ENCODE peak calls at places on chromosomes 3 and 15, in ten cellular contexts. S is GM13976; A is colonic mucosa; N is CD4-positive, alpha-beta T cell; D is WTC11; C is activated B cell treated with CpG ODN at 0.5 μM for 24 hours; U is DND-41; K is ovary; R is dorsolateral prefrontal cortex; T is endothelial cell. W is an unnamed sample.

GRCh38 chr3:114420072-114420471 is 126.2 kb downstream of the TIGIT start:
- DNase-seq in S (no peak), A (no peak), N (no peak), D (no peak), C (no peak), U (no peak), K (no peak), R (no peak), T (no peak), W (no peak)

GRCh38 chr3:177459397-177459796 is 262.1 kb upstream of the TBL1XR1 start:
- DNase-seq in S (no peak), A (no peak), N (no peak), D (no peak), C (no peak), U (no peak), K (no peak), R (no peak), T (no peak), W (no peak)

GRCh38 chr3:48406443-48407431 is 23.1 kb downstream of the PLXNB1 start:
- DNase-seq in S (peak), A (peak), N (no peak), D (no peak), C (peak), U (peak), K (no peak), R (peak), T (peak), W (no peak)

GRCh38 chr15:32706704-32707103 is 11.1 kb upstream of the GREM1 start:
- DNase-seq in S (no peak), A (no peak), N (no peak), D (no peak), C (no peak), U (no peak), K (no peak), R (no peak), T (no peak), W (no peak)

GRCh38 chr3:40837300-40837699 is 312.5 kb downstream of the ZNF621 start:
- DNase-seq in S (no peak), A (no peak), N (no peak), D (no peak), C (no peak), U (no peak), K (no peak), R (no peak), T (no peak), W (no peak)

GRCh38 chr15:78682013-78682651 is 41.1 kb upstream of the CHRNB4 start:
- DNase-seq in S (no peak), A (no peak), N (no peak), D (no peak), C (no peak), U (no peak), K (no peak), R (no peak), T (no peak), W (no peak)

GRCh38 chr3:2915826-2916225 is 194.3 kb downstream of the IL5RA start:
- DNase-seq in S (no peak), A (no peak), N (no peak), D (no peak), C (no peak), U (no peak), K (no peak), R (no peak), T (no peak), W (no peak)

GRCh38 chr3:169847896-169848295 is 21.8 kb downstream of the LRRC31 start:
- DNase-seq in S (no peak), A (peak), N (no peak), D (no peak), C (no peak), U (peak), K (no peak), R (no peak), T (no peak), W (no peak)

GRCh38 chr15:34101366-34102174 is at the start of the genes EMC7 and PGBD4:
- DNase-seq in S (peak), A (peak), N (peak), D (peak), C (peak), U (peak), K (peak), R (peak), T (peak), W (peak)

GRCh38 chr3:141308588-141309218 is 59.6 kb upstream of the ZBTB38 start:
- DNase-seq in S (no peak), A (peak), N (no peak), D (peak), C (no peak), U (no peak), K (peak), R (no peak), T (peak), W (no peak)

GRCh38 chr15:77886805-77887448 is 190.6 kb downstream of the TBC1D2B start:
- DNase-seq in S (no peak), A (no peak), N (no peak), D (no peak), C (no peak), U (no peak), K (no peak), R (no peak), T (no peak), W (no peak)

GRCh38 chr15:51244366-51244977 is 93.9 kb downstream of the CYP19A1 start:
- DNase-seq in S (peak), A (no peak), N (no peak), D (no peak), C (no peak), U (no peak), K (no peak), R (no peak), T (no peak), W (no peak)

GRCh38 chr15:69830425-69830824 is 267.3 kb downstream of the TLE3 start:
- DNase-seq in S (no peak), A (no peak), N (no peak), D (no peak), C (no peak), U (no peak), K (no peak), R (no peak), T (no peak), W (no peak)

GRCh38 chr3:158167737-158168469 is 58.0 kb downstream of the RSRC1 start:
- DNase-seq in S (no peak), A (no peak), N (no peak), D (no peak), C (no peak), U (peak), K (no peak), R (no peak), T (no peak), W (no peak)

GRCh38 chr3:77320514-77320913 is 280.6 kb downstream of the ROBO2 start:
- DNase-seq in S (no peak), A (no peak), N (no peak), D (no peak), C (no peak), U (no peak), K (no peak), R (no peak), T (no peak), W (no peak)

GRCh38 chr3:129486057-129487035 is 42.1 kb upstream of the RHO start:
- DNase-seq in S (peak), A (no peak), N (no peak), D (no peak), C (no peak), U (no peak), K (no peak), R (no peak), T (no peak), W (no peak)

GRCh38 chr3:52636673-52637072 is 49.0 kb downstream of the PBRM1 start:
- DNase-seq in S (no peak), A (no peak), N (no peak), D (no peak), C (no peak), U (no peak), K (no peak), R (no peak), T (no peak), W (no peak)

GRCh38 chr3:12158387-12159226 is at the start of gene TIMP4:
- DNase-seq in S (no peak), A (peak), N (no peak), D (peak), C (no peak), U (no peak), K (peak), R (no peak), T (no peak), W (peak)

GRCh38 chr15:83613716-83614115 is 40.2 kb upstream of the ADAMTSL3 start:
- DNase-seq in S (no peak), A (no peak), N (no peak), D (no peak), C (no peak), U (no peak), K (no peak), R (no peak), T (no peak), W (no peak)

GRCh38 chr3:129442947-129443346 is 2.9 kb downstream of the IFT122 start:
- DNase-seq in S (no peak), A (no peak), N (no peak), D (no peak), C (no peak), U (no peak), K (no peak), R (no peak), T (no peak), W (no peak)

GRCh38 chr3:36954452-36955134 is 9.7 kb upstream of the TRANK1 start:
- DNase-seq in S (no peak), A (no peak), N (no peak), D (no peak), C (no peak), U (no peak), K (no peak), R (no peak), T (no peak), W (no peak)

GRCh38 chr3:36959821-36960220 is 15.0 kb upstream of the TRANK1 start:
- DNase-seq in S (no peak), A (no peak), N (no peak), D (no peak), C (no peak), U (no peak), K (no peak), R (no peak), T (no peak), W (no peak)

GRCh38 chr3:36957862-36958686 is 13.2 kb upstream of the TRANK1 start:
- DNase-seq in S (no peak), A (no peak), N (no peak), D (no peak), C (no peak), U (no peak), K (no peak), R (no peak), T (no peak), W (no peak)

GRCh38 chr3:36956155-36956554 is 11.3 kb upstream of the TRANK1 start:
- DNase-seq in S (no peak), A (no peak), N (no peak), D (no peak), C (no peak), U (no peak), K (no peak), R (no peak), T (no peak), W (no peak)

DNA sequence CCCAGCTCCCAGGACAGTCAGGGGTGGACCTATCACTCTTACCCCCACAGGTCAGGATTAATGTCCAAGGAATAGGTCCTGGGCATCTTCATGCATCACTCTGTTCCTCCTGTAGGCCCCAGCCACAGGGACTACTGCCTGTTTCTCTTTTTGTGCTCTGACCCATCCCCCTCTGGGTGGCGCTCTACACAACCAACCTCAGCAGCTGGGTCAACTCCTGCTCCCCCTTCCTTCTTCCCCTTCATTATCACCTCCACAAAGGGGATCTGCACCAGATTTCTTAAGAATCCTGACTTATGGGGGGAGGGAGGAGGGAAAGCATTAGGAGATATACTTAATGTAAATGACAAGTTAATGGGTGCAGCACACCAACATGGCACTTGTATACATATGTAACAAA is 12.2 kb upstream of the TRANK1 start:
- DNase-seq in S (no peak), A (no peak), N (no peak), D (peak), C (no peak), U (no peak), K (no peak), R (no peak), T (no peak), W (no peak)
- TF ChIP-seq CTCF in S (peak), A (no peak), N (no peak), D (peak), C (no peak), U (peak), K (no peak), R (no peak), T (peak), W (no peak)

GRCh38 chr15:45254405-45255293 is 2.6 kb downstream of the SLC28A2 start:
- DNase-seq in S (no peak), A (peak), N (no peak), D (no peak), C (no peak), U (no peak), K (no peak), R (no peak), T (no peak), W (no peak)

GRCh38 chr15:45251888-45252287 is at the start of gene SLC28A2:
- DNase-seq in S (no peak), A (peak), N (no peak), D (no peak), C (no peak), U (no peak), K (no peak), R (no peak), T (no peak), W (no peak)

GRCh38 chr15:45249125-45249780 is 2.8 kb upstream of the SLC28A2 start:
- DNase-seq in S (no peak), A (peak), N (no peak), D (no peak), C (no peak), U (no peak), K (no peak), R (no peak), T (no peak), W (no peak)

GRCh38 chr15:45253330-45253729 is 1.3 kb downstream of the SLC28A2 start:
- DNase-seq in S (no peak), A (peak), N (no peak), D (peak), C (no peak), U (no peak), K (no peak), R (no peak), T (no peak), W (no peak)
- TF ChIP-seq CTCF in S (no peak), A (no peak), N (no peak), D (peak), C (no peak), U (peak), K (no peak), R (no peak), T (peak), W (peak)

DNA sequence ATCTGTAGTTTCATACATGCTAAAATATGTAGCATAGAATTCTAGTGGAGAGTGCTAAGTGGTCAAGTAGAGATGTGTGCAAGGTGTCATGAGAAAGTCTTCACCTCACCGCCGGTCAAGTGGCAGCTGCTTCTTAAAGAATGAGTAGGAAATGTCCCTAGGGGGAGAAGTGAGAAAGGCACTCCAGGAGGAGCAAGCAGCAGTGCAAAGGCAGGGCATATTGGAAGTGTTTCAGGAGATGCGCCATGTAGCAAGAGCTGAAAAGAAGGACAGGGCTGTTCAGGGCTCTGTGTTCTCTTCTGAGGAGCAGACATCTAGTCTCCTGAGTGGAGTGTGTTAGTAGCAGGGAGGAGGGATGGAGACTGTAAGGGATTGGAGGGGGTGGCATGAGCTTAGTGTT is 312.4 kb upstream of the SEMA6D start:
- DNase-seq in S (no peak), A (no peak), N (no peak), D (no peak), C (no peak), U (no peak), K (no peak), R (peak), T (no peak), W (no peak)
- TF ChIP-seq CTCF in S (no peak), A (no peak), N (no peak), D (no peak), C (no peak), U (no peak), K (no peak), R (no peak), T (no peak), W (no peak)

GRCh38 chr3:155352900-155353490 is 59.5 kb upstream of the STRIT1 start:
- DNase-seq in S (peak), A (no peak), N (no peak), D (no peak), C (no peak), U (no peak), K (no peak), R (no peak), T (no peak), W (no peak)
- TF ChIP-seq CTCF in S (peak), A (peak), N (peak), D (peak), C (no peak), U (peak), K (peak), R (peak), T (peak), W (peak)